ENCODE peak calls at places on chromosomes 4 and X, in six cellular contexts. J, T, A, I, Z and U are unnamed samples.

GRCh38 chr4:22877653-22878052 is 184.9 kb downstream of the GBA3 start:
- DNase-seq in J (no peak), T (no peak), A (no peak), I (no peak), Z (no peak), U (no peak)

GRCh38 chr4:41428205-41428940 is 109.6 kb upstream of the LIMCH1 start:
- DNase-seq in J (no peak), T (no peak), A (no peak), I (no peak), Z (no peak), U (no peak)

GRCh38 chrX:13077168-13077567 is 32.7 kb upstream of the FAM9C start:
- DNase-seq in J (no peak), T (no peak), A (no peak), I (no peak), Z (no peak), U (no peak)

GRCh38 chr4:51909236-51909703 is 66.3 kb downstream of the DCUN1D4 start:
- DNase-seq in J (peak; percentile 98), T (no peak), A (no peak), I (no peak), Z (no peak), U (no peak)

GRCh38 chrX:78029663-78030062 is 60.2 kb upstream of the PGAM4 start:
- DNase-seq in J (peak; percentile 11), T (no peak), A (no peak), I (no peak), Z (peak; percentile 5), U (no peak)

GRCh38 chr4:30875659-30876269 is 155.6 kb downstream of the PCDH7 start:
- DNase-seq in J (no peak), T (no peak), A (no peak), I (no peak), Z (no peak), U (no peak)

GRCh38 chr4:89001647-89002518 is 55.1 kb downstream of the FAM13A start:
- DNase-seq in J (no peak), T (no peak), A (no peak), I (no peak), Z (no peak), U (no peak)

GRCh38 chrX:11143931-11144678 is 33.0 kb downstream of the HCCS start:
- DNase-seq in J (peak; percentile 55), T (peak; percentile 51), A (peak; percentile 42), I (peak; percentile 17), Z (peak; percentile 58), U (peak; percentile 22)

GRCh38 chr4:132797856-132798255 is 351.2 kb upstream of the PCDH10 start:
- DNase-seq in J (no peak), T (no peak), A (no peak), I (no peak), Z (no peak), U (no peak)

GRCh38 chr4:184573701-184574100 is 75.5 kb downstream of the CASP3 start:
- DNase-seq in J (no peak), T (no peak), A (no peak), I (no peak), Z (no peak), U (no peak)

GRCh38 chrX:50768801-50769200 is 45.2 kb downstream of the SHROOM4 start:
- DNase-seq in J (no peak), T (no peak), A (no peak), I (no peak), Z (no peak), U (no peak)

GRCh38 chr4:123325241-123325681 is 71.3 kb upstream of the SPRY1 start:
- DNase-seq in J (no peak), T (no peak), A (peak; percentile 75), I (peak; percentile 25), Z (no peak), U (peak; percentile 13)

GRCh38 chr4:40409835-40410234 is 74.7 kb downstream of the CHRNA9 start:
- DNase-seq in J (no peak), T (no peak), A (no peak), I (no peak), Z (no peak), U (no peak)

GRCh38 chr4:121551271-121551670 is 145.5 kb downstream of the ANXA5 start:
- DNase-seq in J (no peak), T (no peak), A (no peak), I (no peak), Z (no peak), U (no peak)

GRCh38 chr4:151953286-151953685 is 192.5 kb upstream of the GATB start:
- DNase-seq in J (no peak), T (no peak), A (no peak), I (no peak), Z (no peak), U (no peak)

GRCh38 chrX:12411831-12412230 is 273.6 kb downstream of the FRMPD4 start:
- DNase-seq in J (no peak), T (no peak), A (no peak), I (no peak), Z (no peak), U (no peak)

GRCh38 chr4:137946423-137946822 is 295.7 kb downstream of the SLC7A11 start:
- DNase-seq in J (no peak), T (no peak), A (no peak), I (no peak), Z (no peak), U (no peak)

GRCh38 chrX:47568656-47569295 is 7.8 kb downstream of the ARAF start:
- DNase-seq in J (peak; percentile 16), T (peak; percentile 59), A (no peak), I (no peak), Z (peak; percentile 43), U (no peak)

GRCh38 chr4:108601096-108601495 is 19.3 kb upstream of the RPL34 start:
- DNase-seq in J (no peak), T (no peak), A (no peak), I (no peak), Z (no peak), U (no peak)

GRCh38 chrX:119105826-119106225 is 21.8 kb downstream of the KIAA1210 start:
- DNase-seq in J (no peak), T (no peak), A (no peak), I (no peak), Z (no peak), U (no peak)

GRCh38 chrX:148443216-148443615 is 57.2 kb upstream of the AFF2 start:
- DNase-seq in J (no peak), T (no peak), A (no peak), I (no peak), Z (no peak), U (no peak)

GRCh38 chrX:130176354-130176776 is 4.6 kb downstream of the RAB33A start:
- DNase-seq in J (no peak), T (no peak), A (peak; percentile 63), I (no peak), Z (no peak), U (peak; percentile 31)

GRCh38 chr4:156971623-156972369 is at the start of gene PDGFC:
- DNase-seq in J (peak; percentile 63), T (peak; percentile 87), A (no peak), I (peak; percentile 22), Z (peak; percentile 8), U (peak; percentile 5)

GRCh38 chr4:38859501-38859900 is 2.9 kb upstream of the TLR6 start:
- DNase-seq in J (no peak), T (no peak), A (no peak), I (no peak), Z (no peak), U (no peak)

GRCh38 chrX:107628662-107629532 is 587 bp downstream of the PRPS1 start:
- DNase-seq in J (peak; percentile 25), T (peak; percentile 48), A (no peak), I (peak; percentile 25), Z (peak; percentile 50), U (peak; percentile 27)

GRCh38 chrX:109695637-109696036 is 37.4 kb downstream of the ACSL4 start:
- DNase-seq in J (no peak), T (no peak), A (no peak), I (no peak), Z (no peak), U (no peak)

GRCh38 chrX:109691752-109692151 is 41.3 kb downstream of the ACSL4 start:
- DNase-seq in J (no peak), T (no peak), A (no peak), I (no peak), Z (no peak), U (no peak)

GRCh38 chrX:109697855-109698254 is 35.2 kb downstream of the ACSL4 start:
- DNase-seq in J (no peak), T (no peak), A (no peak), I (no peak), Z (no peak), U (no peak)

DNA sequence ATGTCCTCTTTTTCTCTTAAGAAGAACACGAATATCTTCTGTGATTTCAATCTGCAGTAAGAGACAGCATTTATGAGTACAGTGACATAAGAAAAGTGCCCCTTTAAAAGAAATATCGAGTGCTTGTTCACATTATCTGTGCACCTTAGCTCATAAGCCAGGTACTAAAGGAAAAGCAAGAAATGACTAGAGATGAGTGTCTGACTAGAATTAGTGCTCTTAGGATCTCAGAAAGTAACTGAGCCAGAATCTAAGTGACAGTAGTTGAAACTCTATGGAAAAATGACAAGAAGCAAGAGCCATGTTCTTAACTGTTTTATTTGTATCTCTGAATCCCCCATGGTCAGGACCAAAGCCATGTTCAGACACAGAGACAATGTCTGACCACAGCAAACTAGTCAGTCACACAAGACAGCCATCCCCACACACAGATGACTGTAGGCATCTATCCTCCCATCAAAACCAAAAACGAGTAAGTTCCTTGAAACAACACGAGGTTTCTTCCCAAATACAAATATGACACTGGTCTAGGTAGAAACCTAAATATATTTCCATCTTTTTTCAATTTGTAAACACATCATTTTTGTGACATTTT is 36.8 kb downstream of the ACSL4 start:
- DNase-seq in J (no peak), T (no peak), A (no peak), I (no peak), Z (no peak), U (no peak)
- TF ChIP-seq POLR2A in J (no peak), T (no peak), A (no peak), I (no peak), Z (no peak), U (no peak)

DNA sequence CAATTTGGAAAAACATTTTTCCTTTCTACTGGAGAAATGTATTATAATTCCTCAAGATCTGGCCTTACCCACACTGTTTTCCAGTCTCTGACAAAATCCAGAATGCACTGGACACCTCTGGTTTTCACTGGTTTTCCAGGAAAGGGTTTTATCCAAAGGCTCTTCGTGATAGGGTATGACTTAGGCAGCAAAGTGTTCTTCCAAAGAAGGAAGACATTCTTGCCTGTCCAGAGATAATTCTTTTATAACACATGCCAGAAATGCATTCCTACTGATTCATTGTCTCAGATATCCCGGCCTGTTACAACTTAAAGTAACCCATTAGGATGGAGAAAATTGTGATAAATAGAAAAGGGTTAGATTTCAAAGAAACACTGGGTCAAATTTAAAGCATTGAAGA is 2343.1 kb downstream of the PCDH7 start:
- DNase-seq in J (no peak), T (no peak), A (no peak), I (no peak), Z (no peak), U (no peak)
- TF ChIP-seq POLR2AphosphoS5 in J (no peak), T (no peak), A (no peak), I (no peak), Z (no peak), U (no peak)

GRCh38 chr4:1714303-1715001 is 2.3 kb upstream of the SLBP start:
- DNase-seq in J (no peak), T (no peak), A (no peak), I (no peak), Z (no peak), U (no peak)
- TF ChIP-seq TAF1 in J (no peak), T (no peak), A (no peak), I (no peak), Z (no peak), U (no peak)

DNA sequence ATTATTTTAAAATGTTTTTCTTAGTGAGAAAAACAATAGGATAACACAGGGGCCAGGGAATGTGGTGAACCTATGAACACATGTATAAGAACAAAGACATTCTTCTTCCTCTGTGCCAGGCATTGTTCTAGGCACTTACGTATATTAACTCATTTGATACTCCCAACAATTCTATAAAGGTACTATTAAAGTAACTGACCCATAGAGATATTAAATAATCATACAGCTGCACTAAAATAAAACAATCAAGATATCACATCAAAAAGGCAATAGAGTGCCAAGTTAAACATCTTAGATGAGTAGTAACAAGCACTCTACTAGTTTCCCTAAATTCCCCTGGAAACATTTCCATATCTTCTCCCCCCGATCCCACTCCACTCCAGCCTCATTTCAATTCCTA is 33.4 kb downstream of the SLC39A8 start:
- DNase-seq in J (no peak), T (no peak), A (no peak), I (no peak), Z (no peak), U (no peak)
- TF ChIP-seq POLR2A in J (no peak), T (no peak), A (no peak), I (no peak), Z (no peak), U (no peak)